ENCODE peak calls at places on chromosomes 7 and 10, in seven cellular contexts. V, X, O, J, D, L and N are unnamed samples.

GRCh38 chr7:152544971-152545619 is 109.3 kb upstream of the KMT2C start:
- DNase-seq in V (no peak), X (no peak), O (no peak), J (no peak), D (no peak), L (no peak), N (no peak)

GRCh38 chr10:124177180-124177518 is 83.8 kb upstream of the CHST15 start:
- DNase-seq in V (no peak), X (no peak), O (no peak), J (no peak), D (no peak), L (no peak), N (no peak)

GRCh38 chr7:98251844-98252639 is at the start of gene TECPR1:
- DNase-seq in V (peak; percentile 72), X (peak; percentile 81), O (peak; percentile 47), J (peak; percentile 97), D (peak; percentile 88), L (peak; percentile 76), N (peak; percentile 98)

GRCh38 chr7:381211-382117 is 91.5 kb downstream of the FOXL3 start:
- DNase-seq in V (no peak), X (no peak), O (no peak), J (peak; percentile 6), D (no peak), L (no peak), N (no peak)

GRCh38 chr7:123022576-123022975 is 27.1 kb upstream of the TAS2R16 start:
- DNase-seq in V (no peak), X (no peak), O (no peak), J (no peak), D (no peak), L (no peak), N (no peak)

GRCh38 chr10:78763651-78764395 is 304.9 kb upstream of the ZMIZ1 start:
- DNase-seq in V (peak; percentile 50), X (no peak), O (no peak), J (peak; percentile 48), D (no peak), L (no peak), N (no peak)

GRCh38 chr7:904847-905246 is 28.5 kb downstream of the GET4 start:
- DNase-seq in V (no peak), X (no peak), O (no peak), J (no peak), D (no peak), L (no peak), N (no peak)

GRCh38 chr10:114458955-114459354 is 54.7 kb upstream of the AFAP1L2 start:
- DNase-seq in V (peak; percentile 16), X (no peak), O (no peak), J (peak; percentile 49), D (no peak), L (no peak), N (peak; percentile 84)

GRCh38 chr7:26723140-26723539 is 141.2 kb downstream of the SKAP2 start:
- DNase-seq in V (no peak), X (no peak), O (no peak), J (no peak), D (no peak), L (no peak), N (no peak)

GRCh38 chr7:129431911-129432643 is 2.2 kb upstream of the STRIP2 start:
- DNase-seq in V (no peak), X (no peak), O (no peak), J (no peak), D (no peak), L (no peak), N (no peak)

GRCh38 chr7:92910976-92911375 is 74.6 kb upstream of the CDK6 start:
- DNase-seq in V (no peak), X (no peak), O (no peak), J (no peak), D (no peak), L (no peak), N (no peak)

GRCh38 chr10:33196377-33196706 is 138.1 kb downstream of the NRP1 start:
- DNase-seq in V (no peak), X (no peak), O (no peak), J (no peak), D (no peak), L (no peak), N (no peak)

GRCh38 chr10:69372126-69372980 is 44.4 kb downstream of the TACR2 start:
- DNase-seq in V (no peak), X (no peak), O (no peak), J (no peak), D (no peak), L (no peak), N (no peak)

GRCh38 chr7:5564894-5565293 is 141.3 kb upstream of the TNRC18 start:
- DNase-seq in V (no peak), X (no peak), O (no peak), J (no peak), D (peak; percentile 59), L (no peak), N (no peak)

GRCh38 chr10:93813507-93814465 is 56.0 kb downstream of the LGI1 start:
- DNase-seq in V (peak; percentile 38), X (no peak), O (no peak), J (peak; percentile 81), D (peak; percentile 17), L (no peak), N (no peak)

GRCh38 chr7:99210265-99210970 is 2.5 kb upstream of the KPNA7 start:
- DNase-seq in V (no peak), X (peak; percentile 7), O (no peak), J (no peak), D (peak; percentile 4), L (no peak), N (no peak)

GRCh38 chr10:3777876-3778707 is 6.9 kb downstream of the KLF6 start:
- DNase-seq in V (no peak), X (no peak), O (no peak), J (no peak), D (no peak), L (no peak), N (no peak)